ENCODE peak calls at places on chromosomes 16 and 17, in ten cellular contexts. I is AG04450, G is cardiac muscle cell, V is SJCRH30, M is heart left ventricle, R is psoas muscle, X is mammary epithelial cell, T is dorsolateral prefrontal cortex, D is OCI-LY7, N is body of pancreas. E is an unnamed sample.

GRCh38 chr17:35896011-35896587 is 15.9 kb upstream of the CCL5 start:
- DNase-seq in T (no peak), M (no peak), D (no peak), V (no peak), G (peak), X (no peak), R (no peak), N (no peak), I (no peak), E (no peak)

GRCh38 chr17:74898376-74898946 is 5.0 kb upstream of the FADS6 start:
- DNase-seq in G (no peak), R (no peak), N (no peak), T (no peak), M (no peak), X (peak), D (no peak), V (no peak), I (no peak), E (no peak)

GRCh38 chr17:67365762-67366192 is 600 bp downstream of the PSMD12 start:
- DNase-seq in N (no peak), I (no peak), V (no peak), M (no peak), X (peak), G (peak), T (no peak), R (no peak), D (peak), E (no peak)

GRCh38 chr16:3945751-3946603 is 65.5 kb upstream of the CREBBP start:
- DNase-seq in I (peak), T (no peak), X (peak), D (no peak), G (peak), M (no peak), V (peak), R (no peak), N (peak), E (peak)

GRCh38 chr16:49859139-49859947 is 3.4 kb upstream of the ZNF423 start:
- DNase-seq in N (peak), R (peak), V (peak), I (no peak), M (peak), T (no peak), X (no peak), G (peak), D (no peak), E (peak)

GRCh38 chr16:30112197-30113030 is 923 bp downstream of the GDPD3 start:
- DNase-seq in T (peak), V (peak), R (peak), D (peak), G (peak), N (no peak), I (no peak), X (peak), M (peak), E (no peak)

GRCh38 chr17:81726004-81726403 is 13.9 kb downstream of the SLC25A10 start:
- DNase-seq in X (no peak), G (no peak), I (no peak), R (no peak), V (no peak), D (no peak), N (peak), T (no peak), M (no peak), E (no peak)

GRCh38 chr17:1315409-1315808 is 35.9 kb downstream of the TRARG1 start:
- DNase-seq in R (no peak), G (no peak), V (no peak), T (no peak), I (no peak), D (no peak), M (no peak), N (no peak), X (no peak), E (no peak)

GRCh38 chr17:80832266-80832676 is 159.4 kb upstream of the CHMP6 start:
- DNase-seq in X (peak), D (no peak), N (no peak), M (peak), R (peak), T (peak), V (peak), G (peak), I (peak), E (no peak)

GRCh38 chr17:21286771-21287702 is 2.5 kb downstream of the MAP2K3 start:
- DNase-seq in N (peak), X (peak), D (peak), I (no peak), R (no peak), M (no peak), T (no peak), V (no peak), G (no peak), E (peak)

GRCh38 chr17:35252646-35253045 is 9.8 kb downstream of the SLFN5 start:
- DNase-seq in R (no peak), X (no peak), D (no peak), T (no peak), N (no peak), V (no peak), M (no peak), I (no peak), G (peak), E (no peak)

GRCh38 chr16:84090212-84090611 is 26.5 kb downstream of the MBTPS1 start:
- DNase-seq in R (no peak), T (no peak), M (no peak), D (no peak), N (no peak), V (no peak), I (no peak), X (no peak), G (no peak), E (no peak)

GRCh38 chr17:59848778-59849177 is 44.0 kb downstream of the TUBD1 start:
- DNase-seq in I (no peak), T (no peak), V (no peak), G (peak), D (no peak), M (no peak), N (peak), X (peak), R (peak), E (peak)

GRCh38 chr17:63511331-63511730 is 11.8 kb upstream of the KCNH6 start:
- DNase-seq in R (no peak), I (no peak), G (no peak), X (no peak), V (no peak), D (no peak), M (no peak), N (no peak), T (no peak), E (no peak)

GRCh38 chr16:70695351-70696070 is 9.7 kb upstream of the MTSS2 start:
- DNase-seq in V (peak), T (no peak), D (peak), N (no peak), X (no peak), I (no peak), G (no peak), R (peak), M (peak), E (peak)

GRCh38 chr16:70696368-70696767 is 10.5 kb upstream of the MTSS2 start:
- DNase-seq in I (no peak), M (no peak), R (peak), T (no peak), V (no peak), D (no peak), G (no peak), N (no peak), X (no peak), E (no peak)

GRCh38 chr16:70694088-70694487 is 8.2 kb upstream of the MTSS2 start:
- DNase-seq in R (peak), N (no peak), M (no peak), D (no peak), X (peak), T (no peak), G (peak), V (peak), I (peak), E (no peak)

GRCh38 chr16:70693231-70693671 is 7.4 kb upstream of the MTSS2 start:
- DNase-seq in D (no peak), X (no peak), N (no peak), G (no peak), R (peak), I (no peak), T (no peak), V (no peak), M (peak), E (no peak)

GRCh38 chr16:70694517-70695218 is 8.8 kb upstream of the MTSS2 start:
- DNase-seq in X (no peak), I (no peak), N (no peak), G (no peak), R (peak), M (no peak), V (no peak), T (peak), D (no peak), E (no peak)
- H3K27ac ChIP-seq in X (no peak), I (peak), N (no peak), G (peak), R (peak), M (peak), V (peak), T (peak), D (no peak), E (peak)

GRCh38 chr16:53446090-53446489 is 11.8 kb downstream of the RBL2 start:
- DNase-seq in V (no peak), M (no peak), N (no peak), R (no peak), G (no peak), T (no peak), X (no peak), D (no peak), I (no peak), E (no peak)

GRCh38 chr16:53440125-53440524 is 5.9 kb downstream of the RBL2 start:
- DNase-seq in G (no peak), V (no peak), R (no peak), M (no peak), N (no peak), T (no peak), I (no peak), D (no peak), X (no peak), E (no peak)

GRCh38 chr16:53449816-53450517 is 15.7 kb downstream of the RBL2 start:
- DNase-seq in M (no peak), G (no peak), D (peak), N (no peak), X (peak), V (no peak), R (no peak), T (no peak), I (no peak), E (no peak)

GRCh38 chr16:53445534-53445933 is 11.3 kb downstream of the RBL2 start:
- DNase-seq in G (no peak), R (no peak), N (no peak), T (no peak), D (no peak), V (no peak), M (no peak), I (no peak), X (no peak), E (no peak)
- H3K27ac ChIP-seq in G (no peak), R (no peak), N (no peak), T (no peak), D (no peak), V (no peak), M (no peak), I (no peak), X (no peak), E (no peak)

GRCh38 chr16:85206472-85207356 is 94.4 kb upstream of the CIBAR2 start:
- DNase-seq in D (no peak), X (no peak), V (peak), N (peak), M (peak), I (no peak), G (peak), T (peak), R (peak), E (no peak)
- H3K27ac ChIP-seq in D (no peak), X (no peak), V (no peak), N (no peak), M (peak), I (peak), G (peak), T (no peak), R (no peak), E (peak)

DNA sequence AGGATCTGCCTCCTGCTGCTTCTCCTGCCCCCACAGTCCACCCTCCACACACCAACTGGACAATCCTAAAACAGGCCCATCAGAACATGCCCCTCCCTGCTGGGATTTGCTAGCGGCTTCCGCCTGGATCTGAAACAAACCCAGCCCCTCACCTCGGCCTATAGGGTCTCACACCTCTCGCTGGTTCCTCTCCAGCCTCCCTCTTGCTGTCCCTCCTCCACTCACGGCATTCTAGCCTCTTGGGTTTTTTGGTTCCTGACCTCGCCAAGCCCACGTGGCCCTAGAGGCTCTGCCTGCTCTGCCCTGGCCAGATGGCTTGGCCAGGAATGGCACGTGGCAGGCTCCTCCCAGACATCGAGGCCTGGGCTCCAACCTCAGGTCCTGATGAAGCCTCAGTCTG is 15.7 kb upstream of the MTSS2 start:
- DNase-seq in I (no peak), R (no peak), G (no peak), V (no peak), T (no peak), X (no peak), M (no peak), D (no peak), N (no peak), E (no peak)
- H3K27ac ChIP-seq in I (peak), R (peak), G (no peak), V (peak), T (peak), X (no peak), M (peak), D (no peak), N (no peak), E (peak)

DNA sequence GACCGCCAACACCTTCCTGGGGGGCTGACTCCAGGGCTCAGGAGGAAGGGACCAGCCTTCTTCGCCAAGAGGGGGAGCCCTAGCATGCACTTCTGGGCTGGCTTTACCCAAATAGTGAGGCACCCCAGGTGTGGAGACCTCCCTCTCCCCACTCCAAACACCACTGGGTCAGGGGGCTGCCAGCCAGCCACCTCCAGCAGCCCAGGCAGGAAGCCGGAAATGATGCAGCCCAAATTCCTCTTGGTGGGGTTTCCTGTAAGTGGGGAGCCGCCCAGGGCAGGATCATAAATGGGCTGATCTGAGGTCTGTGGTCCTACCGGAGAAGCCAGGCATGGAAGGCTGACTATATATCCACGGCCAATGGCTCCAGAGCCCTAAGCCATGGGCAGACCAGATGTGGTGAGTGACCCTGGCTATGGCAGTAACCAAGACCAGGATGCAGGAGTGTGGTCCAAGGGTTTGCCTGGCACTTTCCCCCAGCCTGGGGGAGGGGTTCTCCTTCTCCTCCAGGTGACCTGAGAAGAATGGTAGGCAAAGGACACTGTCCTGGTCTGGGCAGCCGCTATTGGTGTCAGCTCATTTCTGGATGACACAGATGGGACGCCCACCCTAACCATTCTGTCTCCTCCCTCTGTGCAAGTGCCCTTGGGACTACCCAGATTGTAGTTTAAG is 4.2 kb downstream of the GIT1 start:
- DNase-seq in G (peak), D (peak), I (no peak), N (no peak), X (no peak), V (no peak), R (peak), M (peak), T (no peak), E (no peak)
- H3K27ac ChIP-seq in G (no peak), D (peak), I (no peak), N (peak), X (no peak), V (no peak), R (peak), M (peak), T (peak), E (peak)

GRCh38 chr17:7356072-7356549 is 1.2 kb downstream of the TMEM95 start:
- DNase-seq in D (peak), G (peak), T (peak), R (peak), V (peak), N (peak), X (peak), I (no peak), M (peak), E (peak)

GRCh38 chr17:7355053-7355452 is at the start of gene TMEM95:
- DNase-seq in T (peak), X (peak), I (no peak), N (no peak), R (peak), D (no peak), G (no peak), V (no peak), M (peak), E (no peak)

GRCh38 chr17:7354262-7354781 is 634 bp upstream of the TMEM95 start:
- DNase-seq in D (no peak), I (no peak), R (no peak), V (no peak), M (no peak), T (no peak), X (peak), G (peak), N (no peak), E (no peak)

GRCh38 chr17:7356779-7357178 is 1.8 kb downstream of the TMEM95 start:
- DNase-seq in M (no peak), D (no peak), N (no peak), G (no peak), T (no peak), I (no peak), V (no peak), X (no peak), R (no peak), E (no peak)

GRCh38 chr17:7357381-7357780 is 2.4 kb downstream of the TMEM95 start:
- DNase-seq in N (no peak), V (no peak), T (no peak), R (no peak), I (no peak), D (no peak), M (no peak), X (no peak), G (no peak), E (no peak)
- H3K27ac ChIP-seq in N (no peak), V (no peak), T (no peak), R (no peak), I (no peak), D (no peak), M (no peak), X (no peak), G (no peak), E (no peak)

DNA sequence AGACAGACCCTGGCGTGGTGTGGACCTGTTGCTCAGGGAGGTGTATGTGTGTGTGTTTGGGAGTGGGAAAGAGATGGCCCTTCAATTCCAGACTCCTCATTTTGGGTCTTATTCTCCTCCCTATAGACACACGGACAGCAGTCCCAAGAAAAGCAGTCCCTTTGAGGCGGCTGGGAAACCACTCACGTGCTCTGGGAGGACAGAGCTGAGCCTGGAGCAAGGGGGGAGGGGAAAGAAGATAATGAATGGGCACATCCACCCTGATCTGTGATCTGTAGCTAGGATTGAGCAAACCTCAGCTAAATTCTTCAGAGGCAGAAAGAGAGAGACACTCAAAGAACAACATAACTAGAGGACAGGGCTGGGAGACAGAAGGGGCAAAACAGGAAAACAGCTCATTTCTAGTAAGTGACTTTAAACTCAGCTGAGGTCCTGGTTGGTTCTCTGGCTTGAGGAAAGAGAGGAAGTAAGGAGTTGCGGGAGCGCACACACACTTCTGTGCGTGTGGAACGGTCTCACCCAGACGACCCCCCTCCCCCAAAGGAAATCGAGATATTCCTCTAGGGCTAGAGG is 784 bp downstream of the RAB5C start:
- DNase-seq in T (no peak), N (no peak), D (no peak), X (no peak), R (no peak), G (peak), M (no peak), V (no peak), I (no peak), E (no peak)
- H3K27ac ChIP-seq in T (peak), N (peak), D (peak), X (peak), R (peak), G (peak), M (peak), V (no peak), I (peak), E (peak)

E was measured in lung.